ENCODE peak calls at places on chromosomes 12 and 14, in ten cellular contexts. E is colonic mucosa, V is fibroblast of lung, L is pancreas, R is heart right ventricle, O is spleen, Z is stomach, B is BE2C, X is transverse colon, Q is heart left ventricle. U is an unnamed sample.

GRCh38 chr12:62434504-62435336 is 31.9 kb upstream of the MON2 start:
- DNase-seq in X (peak; percentile 21), O (peak; percentile 76), Z (peak; percentile 29), R (no peak), Q (no peak), E (no peak), L (no peak), V (no peak), B (peak; percentile 9), U (no peak)

GRCh38 chr12:104549820-104550480 is 93.2 kb downstream of the CHST11 start:
- DNase-seq in B (no peak), E (no peak), X (no peak), O (no peak), V (peak; percentile 9), R (no peak), Q (no peak), L (no peak), Z (no peak), U (no peak)

GRCh38 chr12:23753627-23754358 is 195.7 kb downstream of the SOX5 start:
- DNase-seq in O (no peak), L (no peak), R (no peak), V (no peak), E (no peak), Q (no peak), Z (no peak), B (no peak), X (no peak), U (no peak)

GRCh38 chr14:64620910-64621309 is 71.1 kb downstream of the PPP1R36 start:
- DNase-seq in L (no peak), V (no peak), E (no peak), O (no peak), Z (no peak), Q (no peak), X (no peak), B (no peak), R (no peak), U (no peak)

GRCh38 chr14:22185191-22185590 is 403.8 kb downstream of the DAD1 start:
- DNase-seq in L (no peak), R (no peak), E (no peak), Z (no peak), V (peak; percentile 46), B (no peak), O (no peak), Q (no peak), X (no peak), U (no peak)

GRCh38 chr12:48824112-48824511 is 5.8 kb downstream of the CACNB3 start:
- DNase-seq in Z (peak; percentile 38), L (no peak), Q (no peak), X (no peak), R (no peak), B (no peak), E (peak; percentile 45), V (no peak), O (no peak), U (no peak)

GRCh38 chr12:60205500-60205899 is 609.7 kb downstream of the SLC16A7 start:
- DNase-seq in Z (no peak), O (no peak), R (no peak), X (no peak), V (peak; percentile 25), L (peak; percentile 7), E (no peak), Q (no peak), B (no peak), U (no peak)

GRCh38 chr14:36654185-36655053 is 7.2 kb upstream of the PAX9 start:
- DNase-seq in O (no peak), B (no peak), R (no peak), L (no peak), Q (no peak), X (no peak), E (no peak), V (no peak), Z (no peak), U (no peak)

DNA sequence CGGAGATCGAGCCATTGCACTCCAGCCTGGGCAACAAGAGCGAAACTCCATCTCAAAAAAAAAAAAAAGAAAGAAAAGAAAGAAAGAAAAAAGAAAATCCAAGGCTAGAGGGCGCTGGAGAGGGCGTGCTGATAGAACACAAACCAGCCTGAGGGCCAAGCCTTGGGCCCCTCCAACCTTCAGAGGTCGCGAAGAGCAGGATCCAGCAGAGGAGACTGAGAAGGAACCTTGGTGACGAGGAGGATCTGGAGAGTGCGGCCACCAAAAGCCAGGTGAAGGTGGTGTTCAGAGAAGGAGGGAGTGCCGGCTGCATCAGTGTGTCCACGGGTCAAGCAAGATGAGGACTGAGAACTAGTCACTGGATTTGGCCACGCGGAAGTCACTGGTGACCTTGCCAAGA is 4.1 kb upstream of the DYNC1H1 start:
- DNase-seq in B (peak; percentile 58), X (no peak), E (peak; percentile 35), O (peak; percentile 69), V (no peak), Q (no peak), R (no peak), L (no peak), Z (no peak), U (no peak)
- TF ChIP-seq CTCF in B (peak; percentile 51), X (peak; percentile 24), E (no peak), O (no peak), V (peak; percentile 22), Q (no peak), R (no peak), L (no peak), Z (peak; percentile 35), U (peak; percentile 18)

GRCh38 chr12:81208193-81208946 is 130.5 kb downstream of the ACSS3 start:
- DNase-seq in L (no peak), E (peak; percentile 58), B (peak; percentile 36), V (peak; percentile 25), O (no peak), R (no peak), X (peak; percentile 39), Z (no peak), Q (no peak), U (no peak)

GRCh38 chr12:81205394-81205793 is 127.5 kb downstream of the ACSS3 start:
- DNase-seq in O (no peak), V (no peak), B (no peak), Q (no peak), Z (no peak), R (no peak), X (no peak), E (no peak), L (no peak), U (no peak)

GRCh38 chr12:81206425-81206824 is 128.5 kb downstream of the ACSS3 start:
- DNase-seq in L (no peak), X (no peak), R (no peak), Z (no peak), V (no peak), B (no peak), Q (no peak), E (no peak), O (no peak), U (no peak)

GRCh38 chr12:81209001-81209400 is 131.1 kb downstream of the ACSS3 start:
- DNase-seq in X (no peak), V (peak; percentile 39), R (no peak), B (no peak), Q (no peak), Z (no peak), O (no peak), L (no peak), E (no peak), U (no peak)

DNA sequence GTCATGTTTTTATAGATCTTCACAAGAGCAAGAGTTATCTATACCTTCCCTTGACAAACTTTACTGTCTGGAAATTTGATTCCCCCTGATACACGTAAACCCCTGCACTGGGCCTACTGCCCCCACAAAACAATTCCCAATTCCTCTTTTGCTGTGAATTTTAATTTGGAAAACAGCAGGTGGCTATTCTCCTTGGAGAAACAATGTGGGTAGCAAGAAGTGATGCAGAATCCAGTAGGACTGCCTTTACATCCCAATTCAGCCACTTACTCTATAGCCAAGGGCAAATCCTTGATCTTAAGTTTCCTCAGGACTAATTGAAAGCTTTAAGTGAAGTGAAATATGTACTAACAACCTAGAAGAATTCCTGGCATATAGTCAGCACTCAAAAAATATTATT is 129.3 kb downstream of the ACSS3 start:
- DNase-seq in X (no peak), Z (no peak), R (no peak), Q (no peak), O (no peak), E (no peak), V (no peak), B (no peak), L (no peak), U (no peak)
- H3K4me1 ChIP-seq in X (peaks cover 43% of the 10 kb centered on the region), Z (no peaks in the 10 kb centered on the region), R (peaks cover 35% of the 10 kb centered on the region), Q (peaks cover 34% of the 10 kb centered on the region), O (no peaks in the 10 kb centered on the region), E (no peaks in the 10 kb centered on the region), V (peaks cover 2% of the 10 kb centered on the region), B (no peaks in the 10 kb centered on the region), L (no peaks in the 10 kb centered on the region), U (peaks cover 59% of the 10 kb centered on the region)

DNA sequence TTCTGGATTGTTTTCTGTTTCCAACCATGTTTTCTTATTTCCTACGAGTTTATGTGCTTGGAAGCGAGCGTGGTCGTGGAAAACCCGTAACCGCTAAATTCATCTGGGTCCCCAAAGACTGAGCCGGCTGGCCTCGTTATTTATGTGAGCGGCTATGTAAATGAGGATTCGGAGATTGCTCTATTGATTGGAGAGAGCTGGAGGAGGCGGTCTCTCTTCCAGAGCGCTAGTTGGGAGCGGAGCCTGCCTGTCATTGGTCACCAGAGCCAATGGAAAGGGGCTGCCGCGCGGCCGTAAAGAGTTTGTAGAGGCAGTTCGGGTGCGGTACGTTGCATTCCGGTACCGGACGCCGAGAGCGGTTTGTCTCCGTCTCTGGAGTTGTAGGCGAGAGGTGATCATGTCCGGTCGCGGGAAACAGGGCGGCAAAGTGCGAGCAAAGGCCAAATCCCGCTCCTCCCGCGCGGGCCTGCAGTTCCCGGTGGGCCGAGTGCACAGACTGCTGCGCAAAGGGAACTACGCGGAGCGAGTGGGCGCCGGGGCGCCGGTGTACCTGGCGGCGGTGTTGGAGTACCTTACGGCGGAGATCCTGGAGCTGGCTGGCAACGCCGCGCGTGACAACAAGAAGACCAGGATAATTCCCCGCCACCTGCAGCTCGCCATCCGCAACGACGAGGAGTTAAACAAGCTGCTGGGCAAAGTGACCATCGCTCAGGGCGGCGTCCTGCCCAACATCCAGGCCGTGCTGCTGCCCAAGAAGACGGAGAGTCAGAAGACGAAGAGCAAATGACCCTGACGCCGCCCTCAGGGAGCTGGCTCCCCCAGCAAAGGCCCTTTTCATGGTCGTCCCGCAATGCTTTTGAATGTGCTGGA is 29.0 kb downstream of the WBP11 start:
- DNase-seq in E (peak; percentile 98), X (peak; percentile 97), V (peak; percentile 97), B (peak; percentile 92), L (peak; percentile 93), R (peak; percentile 91), Z (peak; percentile 97), Q (peak; percentile 97), O (peak; percentile 95), U (peak; percentile 93)
- TF ChIP-seq CTCF in E (no peak), X (peak; percentile 17), V (no peak), B (no peak), L (no peak), R (no peak), Z (no peak), Q (no peak), O (peak; percentile 18), U (peak; percentile 17)

DNA sequence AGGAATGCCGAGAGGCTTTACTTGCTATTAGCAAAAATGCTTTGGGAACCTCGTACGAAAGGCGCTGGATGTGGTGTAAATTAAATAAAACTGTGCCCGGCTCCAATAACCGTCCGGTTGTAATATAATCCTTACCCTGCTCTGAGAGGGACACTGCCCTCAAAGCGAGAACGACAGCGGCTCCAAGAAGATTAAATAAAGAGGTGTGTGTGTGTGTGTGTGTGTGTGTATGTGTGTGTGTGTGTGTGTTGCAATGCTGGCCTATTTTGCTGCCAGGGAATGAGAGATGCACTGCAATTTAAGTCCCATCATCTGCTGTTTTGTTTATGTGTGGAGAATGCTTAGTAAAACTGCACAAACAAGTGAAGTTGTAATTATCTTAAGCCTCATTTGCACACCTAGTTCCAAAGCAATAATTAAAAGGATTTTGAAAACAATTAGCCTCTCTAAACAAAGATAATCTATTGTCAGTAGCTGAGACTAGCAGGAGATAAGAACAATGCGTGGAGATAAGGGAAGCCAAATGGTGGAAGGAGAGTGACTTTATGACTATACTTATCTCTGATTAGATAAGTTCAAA is 1.2 kb upstream of the SIX1 start:
- DNase-seq in X (no peak), L (no peak), E (no peak), O (no peak), B (no peak), R (no peak), Z (no peak), V (peak; percentile 47), Q (no peak), U (no peak)
- H3K4me1 ChIP-seq in X (peaks cover 45% of the 10 kb centered on the region), L (peaks cover 11% of the 10 kb centered on the region), E (peaks cover 15% of the 10 kb centered on the region), O (peaks cover 41% of the 10 kb centered on the region), B (no peaks in the 10 kb centered on the region), R (peaks cover 56% of the 10 kb centered on the region), Z (peaks cover 37% of the 10 kb centered on the region), V (peaks cover 5% of the 10 kb centered on the region), Q (peaks cover 57% of the 10 kb centered on the region), U (peaks cover 57% of the 10 kb centered on the region)

U was measured in left ventricle myocardium inferior.